ENCODE peak calls at places on chromosomes 16 and 17, in six cellular contexts. One of them, this sample, is unnamed.

GRCh38 chr17:76076765-76077581 is 2.0 kb upstream of the ZACN start:
- DNase-seq in neural progenitor cell: peak; percentile 54
- DNase-seq in psoas muscle: peak; percentile 55
- DNase-seq in lung: no peak
- DNase-seq in endothelial cell of umbilical vein: no peak
- DNase-seq in esophagus squamous epithelium: no peak
- DNase-seq in this sample: no peak

GRCh38 chr17:42183741-42184711 is 1.2 kb downstream of the HCRT start:
- DNase-seq in esophagus squamous epithelium: no peak
- DNase-seq in psoas muscle: peak; percentile 89
- DNase-seq in neural progenitor cell: peak; percentile 95
- DNase-seq in endothelial cell of umbilical vein: peak; percentile 70
- DNase-seq in lung: peak; percentile 61
- DNase-seq in this sample: peak; percentile 80

GRCh38 chr16:49530396-49530795 is 156.8 kb downstream of the C16orf78 start:
- DNase-seq in neural progenitor cell: no peak
- DNase-seq in psoas muscle: no peak
- DNase-seq in endothelial cell of umbilical vein: no peak
- DNase-seq in esophagus squamous epithelium: no peak
- DNase-seq in lung: no peak
- DNase-seq in this sample: no peak

GRCh38 chr16:28093383-28093725 is 29.8 kb upstream of the GSG1L start:
- DNase-seq in psoas muscle: no peak
- DNase-seq in endothelial cell of umbilical vein: no peak
- DNase-seq in neural progenitor cell: no peak
- DNase-seq in esophagus squamous epithelium: no peak
- DNase-seq in lung: no peak
- DNase-seq in this sample: no peak

GRCh38 chr17:66337866-66338472 is 35.6 kb downstream of the PRKCA start:
- DNase-seq in lung: no peak
- DNase-seq in neural progenitor cell: no peak
- DNase-seq in esophagus squamous epithelium: no peak
- DNase-seq in psoas muscle: no peak
- DNase-seq in endothelial cell of umbilical vein: no peak
- DNase-seq in this sample: no peak

GRCh38 chr16:19400709-19401108 is 17.0 kb upstream of the TMC5 start:
- DNase-seq in neural progenitor cell: no peak
- DNase-seq in psoas muscle: no peak
- DNase-seq in endothelial cell of umbilical vein: no peak
- DNase-seq in lung: no peak
- DNase-seq in esophagus squamous epithelium: no peak
- DNase-seq in this sample: no peak

GRCh38 chr16:65044861-65045260 is 77.0 kb downstream of the CDH11 start:
- DNase-seq in lung: no peak
- DNase-seq in psoas muscle: no peak
- DNase-seq in endothelial cell of umbilical vein: no peak
- DNase-seq in esophagus squamous epithelium: no peak
- DNase-seq in neural progenitor cell: no peak
- DNase-seq in this sample: no peak

GRCh38 chr16:14302031-14302398 is 230.9 kb downstream of the MRTFB start:
- DNase-seq in psoas muscle: peak; percentile 85
- DNase-seq in neural progenitor cell: peak; percentile 82
- DNase-seq in lung: no peak
- DNase-seq in esophagus squamous epithelium: no peak
- DNase-seq in endothelial cell of umbilical vein: peak; percentile 26
- DNase-seq in this sample: no peak

GRCh38 chr16:64391009-64391663 is 730.7 kb downstream of the CDH11 start:
- DNase-seq in psoas muscle: no peak
- DNase-seq in neural progenitor cell: no peak
- DNase-seq in endothelial cell of umbilical vein: peak; percentile 59
- DNase-seq in lung: no peak
- DNase-seq in esophagus squamous epithelium: no peak
- DNase-seq in this sample: no peak

GRCh38 chr17:7445011-7445927 is at the start of gene CHRNB1:
- DNase-seq in psoas muscle: peak; percentile 95
- DNase-seq in endothelial cell of umbilical vein: peak; percentile 35
- DNase-seq in lung: peak; percentile 80
- DNase-seq in neural progenitor cell: peak; percentile 96
- DNase-seq in esophagus squamous epithelium: no peak
- DNase-seq in this sample: peak; percentile 85

DNA sequence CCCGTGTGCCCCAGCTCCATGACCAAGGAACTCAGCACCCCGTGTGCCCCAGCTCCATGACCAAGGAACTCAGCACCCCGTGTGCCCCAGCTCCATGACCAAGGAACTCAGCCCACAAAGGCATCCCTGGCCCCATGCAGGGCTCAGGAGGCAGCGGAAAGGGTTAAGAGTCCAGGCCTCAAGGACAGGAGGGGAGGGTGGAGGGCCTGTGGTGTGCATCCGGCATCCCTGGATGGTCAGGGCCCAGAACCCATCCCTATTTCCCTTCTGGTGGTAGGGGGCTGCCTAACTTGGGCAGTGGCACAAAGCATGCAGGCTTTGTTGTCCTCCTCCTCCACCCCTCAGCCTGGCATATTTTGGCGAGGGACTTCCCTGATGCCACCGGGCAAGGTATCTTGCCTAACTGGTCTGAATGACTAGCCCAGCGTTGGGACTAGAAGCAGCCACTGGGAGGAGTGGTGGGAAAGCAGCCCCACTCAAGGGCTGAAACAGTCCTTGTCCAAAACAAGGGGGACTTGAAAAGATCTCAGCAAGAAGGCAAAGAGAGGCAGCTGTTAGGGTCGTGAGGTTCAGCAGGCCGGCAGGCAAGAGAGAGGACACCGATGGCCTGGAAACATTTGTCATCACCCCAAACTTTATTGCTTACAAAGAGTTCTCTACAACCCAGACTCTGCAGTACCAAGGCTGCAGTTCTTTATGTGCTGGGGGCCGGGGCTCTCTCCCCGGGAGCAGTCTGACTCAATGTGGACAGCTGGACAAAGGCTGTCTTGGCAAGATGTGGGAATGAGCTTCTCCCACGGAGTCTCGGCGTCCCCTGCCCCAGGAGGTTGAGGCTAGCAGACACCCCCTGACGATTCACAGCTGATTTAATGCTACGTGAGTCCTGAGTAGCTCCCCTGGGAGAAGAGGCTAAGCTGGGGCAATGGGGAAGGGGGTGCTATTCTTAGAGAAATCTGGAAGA is 902 bp upstream of the SPATA32 start:
- DNase-seq in endothelial cell of umbilical vein: no peak
- DNase-seq in lung: no peak
- DNase-seq in neural progenitor cell: no peak
- DNase-seq in esophagus squamous epithelium: no peak
- DNase-seq in psoas muscle: no peak
- DNase-seq in this sample: no peak
- H3K4me3 ChIP-seq in endothelial cell of umbilical vein: no peak overlapping the region
- H3K4me3 ChIP-seq in lung: no peak overlapping the region
- H3K4me3 ChIP-seq in neural progenitor cell: peak overlapping the region; percentile 60
- H3K4me3 ChIP-seq in esophagus squamous epithelium: peak overlapping the region; percentile 66
- H3K4me3 ChIP-seq in psoas muscle: peak overlapping the region; percentile 68
- H3K4me3 ChIP-seq in this sample: no peak overlapping the region

GRCh38 chr17:50863221-50863843 is 2.8 kb downstream of the TOB1 start:
- DNase-seq in neural progenitor cell: peak; percentile 69
- DNase-seq in endothelial cell of umbilical vein: peak; percentile 28
- DNase-seq in psoas muscle: no peak
- DNase-seq in esophagus squamous epithelium: no peak
- DNase-seq in lung: peak; percentile 57
- DNase-seq in this sample: no peak

GRCh38 chr17:50863931-50864330 is 2.2 kb downstream of the TOB1 start:
- DNase-seq in esophagus squamous epithelium: no peak
- DNase-seq in psoas muscle: no peak
- DNase-seq in lung: no peak
- DNase-seq in endothelial cell of umbilical vein: no peak
- DNase-seq in neural progenitor cell: no peak
- DNase-seq in this sample: no peak

GRCh38 chr17:50858486-50859225 is 7.5 kb downstream of the TOB1 start:
- DNase-seq in lung: no peak
- DNase-seq in endothelial cell of umbilical vein: no peak
- DNase-seq in neural progenitor cell: no peak
- DNase-seq in esophagus squamous epithelium: no peak
- DNase-seq in psoas muscle: no peak
- DNase-seq in this sample: no peak

GRCh38 chr17:50861822-50862528 is 4.2 kb downstream of the TOB1 start:
- DNase-seq in neural progenitor cell: no peak
- DNase-seq in esophagus squamous epithelium: no peak
- DNase-seq in endothelial cell of umbilical vein: no peak
- DNase-seq in lung: no peak
- DNase-seq in psoas muscle: no peak
- DNase-seq in this sample: no peak

GRCh38 chr17:50861334-50861676 is 4.8 kb downstream of the TOB1 start:
- DNase-seq in endothelial cell of umbilical vein: no peak
- DNase-seq in lung: no peak
- DNase-seq in neural progenitor cell: no peak
- DNase-seq in psoas muscle: no peak
- DNase-seq in esophagus squamous epithelium: no peak
- DNase-seq in this sample: no peak
- H3K27ac ChIP-seq in endothelial cell of umbilical vein: no peak overlapping the region
- H3K27ac ChIP-seq in lung: no peak overlapping the region
- H3K27ac ChIP-seq in neural progenitor cell: no peak overlapping the region
- H3K27ac ChIP-seq in psoas muscle: peak overlapping the region; percentile 100
- H3K27ac ChIP-seq in esophagus squamous epithelium: peak overlapping the region; percentile 96
- H3K27ac ChIP-seq in this sample: no peak overlapping the region

DNA sequence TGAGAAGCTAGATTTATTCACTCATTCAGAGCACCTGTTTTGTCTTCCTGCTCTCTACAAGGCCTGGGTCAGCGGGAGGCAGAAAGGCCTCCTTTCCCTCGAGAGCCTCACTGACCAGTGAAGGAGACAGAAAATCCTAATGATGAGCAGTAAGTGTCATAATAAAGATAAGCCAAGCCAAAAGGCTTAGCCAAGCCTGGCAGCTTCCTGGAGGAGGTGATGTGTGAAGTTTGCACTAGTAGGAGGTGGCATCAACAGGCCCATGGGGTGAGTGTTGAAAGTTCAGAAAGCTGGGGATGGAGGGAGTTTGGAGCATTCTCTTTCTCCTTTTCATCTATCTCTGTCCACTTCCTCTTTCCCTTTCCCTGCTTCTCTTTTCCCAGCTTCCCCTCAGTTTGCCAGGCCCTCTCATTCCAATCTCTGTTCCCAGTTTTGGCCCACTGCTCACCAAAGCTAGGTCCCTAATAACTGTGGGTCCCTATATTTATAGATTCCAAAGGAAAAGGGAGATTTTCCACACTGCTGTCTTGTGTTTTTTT is 16.5 kb upstream of the SPNS3 start:
- DNase-seq in neural progenitor cell: no peak
- DNase-seq in esophagus squamous epithelium: no peak
- DNase-seq in lung: no peak
- DNase-seq in endothelial cell of umbilical vein: no peak
- DNase-seq in psoas muscle: no peak
- DNase-seq in this sample: no peak
- H3K4me3 ChIP-seq in neural progenitor cell: no peak overlapping the region
- H3K4me3 ChIP-seq in esophagus squamous epithelium: no peak overlapping the region
- H3K4me3 ChIP-seq in lung: no peak overlapping the region
- H3K4me3 ChIP-seq in endothelial cell of umbilical vein: no peak overlapping the region
- H3K4me3 ChIP-seq in psoas muscle: no peak overlapping the region
- H3K4me3 ChIP-seq in this sample: no peak overlapping the region

GRCh38 chr17:27579304-27579703 is 51.7 kb upstream of the LGALS9 start:
- DNase-seq in lung: no peak
- DNase-seq in neural progenitor cell: no peak
- DNase-seq in endothelial cell of umbilical vein: peak; percentile 13
- DNase-seq in esophagus squamous epithelium: no peak
- DNase-seq in psoas muscle: no peak
- DNase-seq in this sample: no peak
- H3K27ac ChIP-seq in lung: no peak overlapping the region
- H3K27ac ChIP-seq in neural progenitor cell: no peak overlapping the region
- H3K27ac ChIP-seq in endothelial cell of umbilical vein: peak overlapping the region; percentile 12
- H3K27ac ChIP-seq in esophagus squamous epithelium: no peak overlapping the region
- H3K27ac ChIP-seq in psoas muscle: peak overlapping the region; percentile 94
- H3K27ac ChIP-seq in this sample: no peak overlapping the region

GRCh38 chr16:85564277-85565051 is 48.7 kb upstream of the GSE1 start:
- DNase-seq in psoas muscle: peak; percentile 87
- DNase-seq in neural progenitor cell: no peak
- DNase-seq in endothelial cell of umbilical vein: no peak
- DNase-seq in lung: no peak
- DNase-seq in esophagus squamous epithelium: no peak
- DNase-seq in this sample: no peak
- H3K4me3 ChIP-seq in psoas muscle: no peak overlapping the region
- H3K4me3 ChIP-seq in neural progenitor cell: no peak overlapping the region
- H3K4me3 ChIP-seq in endothelial cell of umbilical vein: no peak overlapping the region
- H3K4me3 ChIP-seq in lung: no peak overlapping the region
- H3K4me3 ChIP-seq in esophagus squamous epithelium: no peak overlapping the region
- H3K4me3 ChIP-seq in this sample: peak overlapping the region; percentile 23

DNA sequence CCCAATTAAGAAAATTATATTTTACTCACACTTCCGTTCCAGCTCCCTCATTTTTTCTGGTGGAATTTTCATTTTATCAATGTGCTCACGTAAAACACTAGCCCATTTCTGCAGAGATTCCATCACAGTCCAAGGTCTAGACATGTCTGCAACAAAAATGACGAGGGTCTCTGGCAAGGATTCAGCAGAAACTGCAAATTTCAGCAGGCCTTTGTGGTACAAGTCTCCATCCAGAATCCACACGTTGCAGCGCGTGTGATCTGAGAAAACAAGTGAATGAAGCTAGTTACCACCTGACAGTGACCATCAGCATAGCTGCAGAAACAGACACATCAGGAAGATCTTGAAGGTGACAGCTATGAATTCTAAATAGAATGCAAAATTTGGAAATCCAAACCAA is 9.0 kb downstream of the DYNC1LI2 start:
- DNase-seq in neural progenitor cell: no peak
- DNase-seq in psoas muscle: no peak
- DNase-seq in esophagus squamous epithelium: no peak
- DNase-seq in lung: no peak
- DNase-seq in endothelial cell of umbilical vein: no peak
- DNase-seq in this sample: no peak
- H3K27ac ChIP-seq in neural progenitor cell: no peak overlapping the region
- H3K27ac ChIP-seq in psoas muscle: peak overlapping the region; percentile 83
- H3K27ac ChIP-seq in esophagus squamous epithelium: peak overlapping the region; percentile 87
- H3K27ac ChIP-seq in lung: peak overlapping the region; percentile 50
- H3K27ac ChIP-seq in endothelial cell of umbilical vein: peak overlapping the region; percentile 97
- H3K27ac ChIP-seq in this sample: no peak overlapping the region

GRCh38 chr17:31295489-31295871 is 1.6 kb downstream of the OMG start:
- DNase-seq in psoas muscle: no peak
- DNase-seq in lung: no peak
- DNase-seq in neural progenitor cell: no peak
- DNase-seq in endothelial cell of umbilical vein: no peak
- DNase-seq in esophagus squamous epithelium: no peak
- DNase-seq in this sample: no peak
- H3K4me3 ChIP-seq in psoas muscle: no peak overlapping the region
- H3K4me3 ChIP-seq in lung: no peak overlapping the region
- H3K4me3 ChIP-seq in neural progenitor cell: no peak overlapping the region
- H3K4me3 ChIP-seq in endothelial cell of umbilical vein: no peak overlapping the region
- H3K4me3 ChIP-seq in esophagus squamous epithelium: no peak overlapping the region
- H3K4me3 ChIP-seq in this sample: no peak overlapping the region

DNA sequence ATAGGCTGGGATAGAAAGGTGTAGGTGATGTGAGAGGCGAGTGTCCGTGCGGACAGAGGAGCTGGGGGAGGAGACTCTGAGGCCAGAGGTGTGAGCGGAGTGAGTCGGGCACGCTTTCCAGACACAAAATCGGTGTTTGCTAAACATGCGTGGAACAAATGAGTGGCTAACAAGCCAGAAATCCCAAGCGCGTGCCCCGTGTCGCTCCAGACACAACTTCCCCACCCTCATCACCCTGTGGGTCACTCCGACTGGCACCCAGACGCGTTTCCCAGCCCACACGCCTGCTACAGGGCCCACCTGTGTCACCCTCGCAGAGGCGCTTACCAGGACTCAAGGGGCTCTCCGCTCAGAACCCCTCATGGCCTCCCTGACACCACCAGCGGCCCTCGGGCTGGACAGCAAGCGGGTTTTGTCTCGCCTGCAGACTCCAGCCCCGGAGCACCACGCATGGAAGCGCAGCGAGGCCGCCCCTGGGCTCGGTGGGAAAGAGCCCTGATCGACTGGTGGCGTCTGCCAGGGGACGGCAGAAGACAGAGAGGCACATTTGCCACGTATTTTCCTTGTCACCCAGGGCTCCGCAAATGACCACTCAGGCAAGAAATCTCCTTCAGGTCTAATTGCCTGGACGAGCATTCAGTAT is 6.0 kb upstream of the RPH3AL start:
- DNase-seq in endothelial cell of umbilical vein: no peak
- DNase-seq in lung: no peak
- DNase-seq in neural progenitor cell: no peak
- DNase-seq in esophagus squamous epithelium: no peak
- DNase-seq in psoas muscle: no peak
- DNase-seq in this sample: no peak
- H3K27ac ChIP-seq in endothelial cell of umbilical vein: no peak overlapping the region
- H3K27ac ChIP-seq in lung: no peak overlapping the region
- H3K27ac ChIP-seq in neural progenitor cell: no peak overlapping the region
- H3K27ac ChIP-seq in esophagus squamous epithelium: no peak overlapping the region
- H3K27ac ChIP-seq in psoas muscle: no peak overlapping the region
- H3K27ac ChIP-seq in this sample: no peak overlapping the region